ENCODE peak calls at places on chromosomes 7 and 10, in nine cellular contexts. One of them, this sample, is unnamed. For H3K4me1 and H3K9me3, the result is how much of the 10 kb centered on the place peaks cover.

GRCh38 chr10:12841826-12842225 is 159.7 kb downstream of the CCDC3 start:
- DNase-seq in lower lobe of right lung: no peak
- DNase-seq in CD4-positive, CD25-positive, alpha-beta regulatory T cell: no peak
- DNase-seq in heart right ventricle: peak
- DNase-seq in lung: no peak
- DNase-seq in neuronal stem cell: no peak
- DNase-seq in sigmoid colon: no peak
- DNase-seq in GM23248: no peak
- DNase-seq in body of pancreas: no peak
- DNase-seq in this sample: no peak

GRCh38 chr10:86500846-86501245 is 20.7 kb downstream of the WAPL start:
- DNase-seq in lower lobe of right lung: no peak
- DNase-seq in CD4-positive, CD25-positive, alpha-beta regulatory T cell: no peak
- DNase-seq in heart right ventricle: no peak
- DNase-seq in lung: no peak
- DNase-seq in neuronal stem cell: no peak
- DNase-seq in sigmoid colon: no peak
- DNase-seq in GM23248: peak
- DNase-seq in body of pancreas: no peak
- DNase-seq in this sample: no peak

GRCh38 chr10:70775679-70776454 is 9.3 kb downstream of the TBATA start:
- DNase-seq in lower lobe of right lung: no peak
- DNase-seq in CD4-positive, CD25-positive, alpha-beta regulatory T cell: no peak
- DNase-seq in heart right ventricle: no peak
- DNase-seq in lung: no peak
- DNase-seq in neuronal stem cell: no peak
- DNase-seq in sigmoid colon: no peak
- DNase-seq in GM23248: no peak
- DNase-seq in body of pancreas: no peak
- DNase-seq in this sample: no peak

GRCh38 chr10:112363696-112364688 is 9.9 kb upstream of the ACSL5 start:
- DNase-seq in lower lobe of right lung: no peak
- DNase-seq in CD4-positive, CD25-positive, alpha-beta regulatory T cell: no peak
- DNase-seq in heart right ventricle: no peak
- DNase-seq in lung: no peak
- DNase-seq in neuronal stem cell: no peak
- DNase-seq in sigmoid colon: no peak
- DNase-seq in GM23248: no peak
- DNase-seq in body of pancreas: no peak
- DNase-seq in this sample: no peak

GRCh38 chr10:20492447-20492846 is 404.7 kb downstream of the NEBL start:
- DNase-seq in lower lobe of right lung: no peak
- DNase-seq in CD4-positive, CD25-positive, alpha-beta regulatory T cell: no peak
- DNase-seq in heart right ventricle: no peak
- DNase-seq in lung: no peak
- DNase-seq in neuronal stem cell: no peak
- DNase-seq in sigmoid colon: no peak
- DNase-seq in GM23248: no peak
- DNase-seq in body of pancreas: no peak
- DNase-seq in this sample: no peak

GRCh38 chr7:106313966-106314365 is 29.2 kb upstream of the NAMPT start:
- DNase-seq in lower lobe of right lung: no peak
- DNase-seq in CD4-positive, CD25-positive, alpha-beta regulatory T cell: no peak
- DNase-seq in heart right ventricle: no peak
- DNase-seq in lung: no peak
- DNase-seq in neuronal stem cell: no peak
- DNase-seq in sigmoid colon: no peak
- DNase-seq in GM23248: no peak
- DNase-seq in body of pancreas: no peak
- DNase-seq in this sample: no peak

GRCh38 chr7:33221374-33221773 is 92.0 kb downstream of the BBS9 start:
- DNase-seq in lower lobe of right lung: no peak
- DNase-seq in CD4-positive, CD25-positive, alpha-beta regulatory T cell: no peak
- DNase-seq in heart right ventricle: no peak
- DNase-seq in lung: no peak
- DNase-seq in neuronal stem cell: no peak
- DNase-seq in sigmoid colon: no peak
- DNase-seq in GM23248: no peak
- DNase-seq in body of pancreas: no peak
- DNase-seq in this sample: no peak

GRCh38 chr10:114815751-114816150 is 5.8 kb upstream of the FHIP2A start:
- DNase-seq in lower lobe of right lung: no peak
- DNase-seq in CD4-positive, CD25-positive, alpha-beta regulatory T cell: no peak
- DNase-seq in heart right ventricle: no peak
- DNase-seq in lung: no peak
- DNase-seq in neuronal stem cell: no peak
- DNase-seq in sigmoid colon: no peak
- DNase-seq in GM23248: peak
- DNase-seq in body of pancreas: no peak
- DNase-seq in this sample: no peak

GRCh38 chr7:129612112-129613015 is 844 bp downstream of the NRF1 start:
- DNase-seq in lower lobe of right lung: peak
- DNase-seq in CD4-positive, CD25-positive, alpha-beta regulatory T cell: peak
- DNase-seq in heart right ventricle: peak
- DNase-seq in lung: peak
- DNase-seq in neuronal stem cell: peak
- DNase-seq in sigmoid colon: peak
- DNase-seq in GM23248: peak
- DNase-seq in body of pancreas: peak
- DNase-seq in this sample: peak

GRCh38 chr10:119533473-119533872 is 9.0 kb downstream of the RGS10 start:
- DNase-seq in lower lobe of right lung: no peak
- DNase-seq in CD4-positive, CD25-positive, alpha-beta regulatory T cell: no peak
- DNase-seq in heart right ventricle: no peak
- DNase-seq in lung: no peak
- DNase-seq in neuronal stem cell: no peak
- DNase-seq in sigmoid colon: no peak
- DNase-seq in GM23248: no peak
- DNase-seq in body of pancreas: no peak
- DNase-seq in this sample: no peak

GRCh38 chr7:24879281-24879680 is 100.7 kb downstream of the OSBPL3 start:
- DNase-seq in lower lobe of right lung: no peak
- DNase-seq in CD4-positive, CD25-positive, alpha-beta regulatory T cell: no peak
- DNase-seq in heart right ventricle: no peak
- DNase-seq in lung: no peak
- DNase-seq in neuronal stem cell: no peak
- DNase-seq in sigmoid colon: no peak
- DNase-seq in GM23248: peak
- DNase-seq in body of pancreas: no peak
- DNase-seq in this sample: no peak

GRCh38 chr7:76294344-76295024 is 8.0 kb upstream of the HSPB1 start:
- DNase-seq in lower lobe of right lung: peak
- DNase-seq in CD4-positive, CD25-positive, alpha-beta regulatory T cell: no peak
- DNase-seq in heart right ventricle: peak
- DNase-seq in lung: peak
- DNase-seq in neuronal stem cell: no peak
- DNase-seq in sigmoid colon: peak
- DNase-seq in GM23248: peak
- DNase-seq in body of pancreas: peak
- DNase-seq in this sample: peak

GRCh38 chr7:8564296-8564695 is 130.9 kb downstream of the NXPH1 start:
- DNase-seq in lower lobe of right lung: no peak
- DNase-seq in CD4-positive, CD25-positive, alpha-beta regulatory T cell: no peak
- DNase-seq in heart right ventricle: no peak
- DNase-seq in lung: no peak
- DNase-seq in neuronal stem cell: no peak
- DNase-seq in sigmoid colon: no peak
- DNase-seq in GM23248: no peak
- DNase-seq in body of pancreas: no peak
- DNase-seq in this sample: no peak

GRCh38 chr7:47435889-47436312 is 146.0 kb downstream of the TNS3 start:
- DNase-seq in lower lobe of right lung: no peak
- DNase-seq in CD4-positive, CD25-positive, alpha-beta regulatory T cell: no peak
- DNase-seq in heart right ventricle: peak
- DNase-seq in lung: peak
- DNase-seq in neuronal stem cell: peak
- DNase-seq in sigmoid colon: peak
- DNase-seq in GM23248: peak
- DNase-seq in body of pancreas: peak
- DNase-seq in this sample: peak

GRCh38 chr7:44973610-44974401 is 5.0 kb downstream of the MYO1G start:
- DNase-seq in lower lobe of right lung: no peak
- DNase-seq in CD4-positive, CD25-positive, alpha-beta regulatory T cell: peak
- DNase-seq in heart right ventricle: peak
- DNase-seq in lung: peak
- DNase-seq in neuronal stem cell: no peak
- DNase-seq in sigmoid colon: no peak
- DNase-seq in GM23248: peak
- DNase-seq in body of pancreas: peak
- DNase-seq in this sample: peak

GRCh38 chr7:142733271-142733670 is 16.0 kb upstream of the PRSS1 start:
- DNase-seq in lower lobe of right lung: no peak
- DNase-seq in CD4-positive, CD25-positive, alpha-beta regulatory T cell: no peak
- DNase-seq in heart right ventricle: no peak
- DNase-seq in lung: no peak
- DNase-seq in neuronal stem cell: no peak
- DNase-seq in sigmoid colon: no peak
- DNase-seq in GM23248: no peak
- DNase-seq in body of pancreas: no peak
- DNase-seq in this sample: no peak

GRCh38 chr10:80461208-80462183 is 7.4 kb downstream of the TSPAN14 start:
- DNase-seq in lower lobe of right lung: no peak
- DNase-seq in CD4-positive, CD25-positive, alpha-beta regulatory T cell: no peak
- DNase-seq in heart right ventricle: no peak
- DNase-seq in lung: no peak
- DNase-seq in neuronal stem cell: no peak
- DNase-seq in sigmoid colon: peak
- DNase-seq in GM23248: peak
- DNase-seq in body of pancreas: peak
- DNase-seq in this sample: no peak

GRCh38 chr10:43409385-43410109 is 561 bp upstream of the HNRNPF start:
- DNase-seq in lower lobe of right lung: peak
- DNase-seq in CD4-positive, CD25-positive, alpha-beta regulatory T cell: peak
- DNase-seq in heart right ventricle: peak
- DNase-seq in lung: peak
- DNase-seq in neuronal stem cell: no peak
- DNase-seq in sigmoid colon: peak
- DNase-seq in GM23248: peak
- DNase-seq in body of pancreas: peak
- DNase-seq in this sample: peak

GRCh38 chr7:48274662-48275061 is 103.4 kb downstream of the ABCA13 start:
- DNase-seq in lower lobe of right lung: no peak
- DNase-seq in CD4-positive, CD25-positive, alpha-beta regulatory T cell: no peak
- DNase-seq in heart right ventricle: no peak
- DNase-seq in lung: no peak
- DNase-seq in neuronal stem cell: no peak
- DNase-seq in sigmoid colon: no peak
- DNase-seq in GM23248: peak
- DNase-seq in body of pancreas: no peak
- DNase-seq in this sample: no peak

DNA sequence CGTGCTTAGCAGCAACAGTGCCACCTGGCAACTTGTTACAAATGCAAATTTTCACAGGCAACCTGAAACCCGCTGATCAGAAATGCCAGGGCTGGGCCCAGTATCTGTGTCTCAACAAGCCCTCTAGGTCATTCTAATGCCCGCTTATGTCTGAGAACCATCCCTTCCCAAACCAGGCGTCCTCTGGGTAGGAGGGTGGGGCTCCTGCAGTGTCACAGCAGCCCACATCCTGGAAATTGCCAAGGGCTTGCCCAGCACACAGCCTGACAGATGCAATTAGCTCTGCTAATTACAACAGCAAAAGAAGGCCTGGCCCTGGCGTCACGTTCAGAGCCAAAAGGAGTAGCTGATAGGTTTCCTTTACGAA is 15.9 kb downstream of the ITPRIP start:
- DNase-seq in lower lobe of right lung: peak
- DNase-seq in CD4-positive, CD25-positive, alpha-beta regulatory T cell: no peak
- DNase-seq in heart right ventricle: no peak
- DNase-seq in lung: no peak
- DNase-seq in neuronal stem cell: no peak
- DNase-seq in sigmoid colon: peak
- DNase-seq in GM23248: no peak
- DNase-seq in body of pancreas: no peak
- DNase-seq in this sample: peak
- H3K4me1 ChIP-seq in lower lobe of right lung: half or more
- H3K4me1 ChIP-seq in CD4-positive, CD25-positive, alpha-beta regulatory T cell: half or more
- H3K4me1 ChIP-seq in heart right ventricle: half or more
- H3K4me1 ChIP-seq in lung: half or more
- H3K4me1 ChIP-seq in neuronal stem cell: under half
- H3K4me1 ChIP-seq in sigmoid colon: half or more
- H3K4me1 ChIP-seq in GM23248: under half
- H3K4me1 ChIP-seq in body of pancreas: under half
- H3K4me1 ChIP-seq in this sample: half or more

GRCh38 chr10:36840793-36841192 is 284.6 kb upstream of the ANKRD30A start:
- DNase-seq in lower lobe of right lung: no peak
- DNase-seq in CD4-positive, CD25-positive, alpha-beta regulatory T cell: no peak
- DNase-seq in heart right ventricle: no peak
- DNase-seq in lung: no peak
- DNase-seq in neuronal stem cell: no peak
- DNase-seq in sigmoid colon: no peak
- DNase-seq in GM23248: no peak
- DNase-seq in body of pancreas: no peak
- DNase-seq in this sample: no peak
- H3K9me3 ChIP-seq in lower lobe of right lung: under half
- H3K9me3 ChIP-seq in CD4-positive, CD25-positive, alpha-beta regulatory T cell: under half
- H3K9me3 ChIP-seq in heart right ventricle: under half
- H3K9me3 ChIP-seq in lung: under half
- H3K9me3 ChIP-seq in neuronal stem cell: under half
- H3K9me3 ChIP-seq in sigmoid colon: under half
- H3K9me3 ChIP-seq in GM23248: under half
- H3K9me3 ChIP-seq in body of pancreas: under half
- H3K9me3 ChIP-seq in this sample: under half

DNA sequence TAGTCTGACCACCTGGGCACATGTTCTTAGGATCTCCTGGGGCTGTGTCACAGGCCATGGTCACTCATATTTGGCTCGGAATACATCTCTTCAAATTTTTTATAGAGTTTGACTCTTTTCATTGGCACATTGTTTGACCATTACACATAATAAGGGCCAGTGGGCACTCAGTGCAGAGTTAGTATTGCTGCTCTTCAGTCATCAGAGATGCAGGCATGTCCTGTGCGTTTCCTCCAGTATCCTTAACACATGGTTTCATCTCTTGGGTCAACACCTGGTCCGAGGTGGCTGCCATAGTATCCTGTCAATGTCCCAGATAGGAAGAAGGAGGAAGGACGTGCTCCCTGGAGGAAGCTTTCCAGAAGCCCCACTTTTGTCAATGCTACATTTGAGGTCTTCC is 125.0 kb downstream of the FAM107B start:
- DNase-seq in lower lobe of right lung: no peak
- DNase-seq in CD4-positive, CD25-positive, alpha-beta regulatory T cell: no peak
- DNase-seq in heart right ventricle: no peak
- DNase-seq in lung: no peak
- DNase-seq in neuronal stem cell: no peak
- DNase-seq in sigmoid colon: no peak
- DNase-seq in GM23248: no peak
- DNase-seq in body of pancreas: no peak
- DNase-seq in this sample: no peak
- H3K4me1 ChIP-seq in lower lobe of right lung: under half
- H3K4me1 ChIP-seq in CD4-positive, CD25-positive, alpha-beta regulatory T cell: under half
- H3K4me1 ChIP-seq in heart right ventricle: under half
- H3K4me1 ChIP-seq in lung: under half
- H3K4me1 ChIP-seq in neuronal stem cell: under half
- H3K4me1 ChIP-seq in sigmoid colon: under half
- H3K4me1 ChIP-seq in GM23248: under half
- H3K4me1 ChIP-seq in body of pancreas: under half
- H3K4me1 ChIP-seq in this sample: half or more

DNA sequence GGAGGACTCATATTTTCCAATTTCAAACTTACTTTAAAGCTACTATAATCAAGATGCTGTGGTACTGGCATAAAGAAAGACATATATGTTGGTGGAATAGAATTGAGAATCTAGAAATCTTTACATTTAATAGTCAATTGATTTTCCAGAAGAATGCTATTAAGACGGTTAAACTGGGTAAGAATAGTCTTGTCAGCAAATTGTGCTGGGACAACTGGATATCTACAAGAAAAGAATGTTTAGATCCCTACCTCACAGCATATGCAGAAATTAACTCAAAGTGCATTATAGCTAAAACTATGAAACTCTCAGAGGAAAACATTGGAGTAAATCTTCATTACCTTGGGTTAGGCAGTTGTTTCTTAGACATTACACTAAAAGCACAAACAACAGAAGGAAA is 203.3 kb downstream of the SDK1 start:
- DNase-seq in lower lobe of right lung: no peak
- DNase-seq in CD4-positive, CD25-positive, alpha-beta regulatory T cell: no peak
- DNase-seq in heart right ventricle: no peak
- DNase-seq in lung: no peak
- DNase-seq in neuronal stem cell: no peak
- DNase-seq in sigmoid colon: no peak
- DNase-seq in GM23248: no peak
- DNase-seq in body of pancreas: no peak
- DNase-seq in this sample: no peak
- H3K9me3 ChIP-seq in lower lobe of right lung: under half
- H3K9me3 ChIP-seq in CD4-positive, CD25-positive, alpha-beta regulatory T cell: under half
- H3K9me3 ChIP-seq in heart right ventricle: under half
- H3K9me3 ChIP-seq in lung: under half
- H3K9me3 ChIP-seq in neuronal stem cell: under half
- H3K9me3 ChIP-seq in sigmoid colon: under half
- H3K9me3 ChIP-seq in GM23248: under half
- H3K9me3 ChIP-seq in body of pancreas: under half
- H3K9me3 ChIP-seq in this sample: under half

This sample was measured in Karpas-422.